ENCODE peak calls at places on chromosomes 3 and 15, in nine cellular contexts. V is HepG2, J is A549, Z is ovary, U is heart left ventricle, I is prostate gland, B is testis, C is GM12891, M is sigmoid colon. O is an unnamed sample.

GRCh38 chr3:155292133-155292532 is 1.4 kb downstream of the STRIT1 start:
- DNase-seq in V (peak), J (no peak), Z (no peak), U (no peak), I (no peak), B (no peak), C (no peak), M (no peak), O (no peak)

GRCh38 chr3:158718490-158719170 is 13.6 kb downstream of the RARRES1 start:
- DNase-seq in V (no peak), J (peak), Z (no peak), U (no peak), I (no peak), B (no peak), C (no peak), M (no peak), O (peak)

GRCh38 chr15:74725845-74726773 is 781 bp upstream of the CYP1A1 start:
- DNase-seq in V (peak), J (peak), Z (no peak), U (peak), I (no peak), B (peak), C (peak), M (no peak), O (no peak)

GRCh38 chr3:126355777-126356372 is 1.3 kb downstream of the KLF15 start:
- DNase-seq in V (peak), J (no peak), Z (peak), U (peak), I (peak), B (peak), C (peak), M (peak), O (no peak)

GRCh38 chr15:77540346-77541060 is 92.2 kb downstream of the LINGO1 start:
- DNase-seq in V (no peak), J (no peak), Z (no peak), U (no peak), I (no peak), B (no peak), C (no peak), M (peak), O (no peak)

GRCh38 chr3:106765342-106765741 is 611.9 kb upstream of the CCDC54 start:
- DNase-seq in V (no peak), J (peak), Z (no peak), U (no peak), I (no peak), B (no peak), C (no peak), M (no peak), O (peak)

GRCh38 chr3:148083501-148084267 is 614.0 kb upstream of the AGTR1 start:
- DNase-seq in V (no peak), J (no peak), Z (no peak), U (no peak), I (no peak), B (no peak), C (no peak), M (no peak), O (no peak)

GRCh38 chr3:115855911-115856310 is 232.6 kb downstream of the GAP43 start:
- DNase-seq in V (no peak), J (no peak), Z (no peak), U (no peak), I (no peak), B (no peak), C (no peak), M (no peak), O (no peak)

GRCh38 chr15:84034831-84035753 is 200.5 kb upstream of the GOLGA6L4 start:
- DNase-seq in V (peak), J (peak), Z (no peak), U (no peak), I (no peak), B (no peak), C (peak), M (no peak), O (peak)

GRCh38 chr15:40722934-40723333 is 28.0 kb downstream of the RAD51 start:
- DNase-seq in V (no peak), J (no peak), Z (no peak), U (no peak), I (no peak), B (no peak), C (no peak), M (no peak), O (no peak)

GRCh38 chr15:29442532-29442931 is 172.9 kb upstream of the NSMCE3 start:
- DNase-seq in V (no peak), J (no peak), Z (no peak), U (no peak), I (no peak), B (no peak), C (no peak), M (no peak), O (no peak)

GRCh38 chr3:194489736-194490612 is 3.2 kb upstream of the ATP13A3 start:
- DNase-seq in V (no peak), J (no peak), Z (no peak), U (no peak), I (no peak), B (no peak), C (peak), M (no peak), O (peak)

GRCh38 chr3:71345429-71346027 is 238.0 kb downstream of the FOXP1 start:
- DNase-seq in V (no peak), J (no peak), Z (no peak), U (no peak), I (no peak), B (no peak), C (no peak), M (no peak), O (no peak)

GRCh38 chr3:119604878-119605277 is 7.2 kb downstream of the PLA1A start:
- DNase-seq in V (no peak), J (no peak), Z (no peak), U (no peak), I (no peak), B (no peak), C (no peak), M (no peak), O (peak)

GRCh38 chr15:64619880-64620839 is 155.2 kb downstream of the RBPMS2 start:
- DNase-seq in V (no peak), J (peak), Z (no peak), U (no peak), I (no peak), B (no peak), C (no peak), M (no peak), O (no peak)

GRCh38 chr3:67486883-67487282 is 167.5 kb downstream of the SUCLG2 start:
- DNase-seq in V (no peak), J (no peak), Z (no peak), U (no peak), I (no peak), B (no peak), C (no peak), M (no peak), O (no peak)

GRCh38 chr3:120432105-120432860 is 18.5 kb downstream of the FSTL1 start:
- DNase-seq in V (no peak), J (peak), Z (no peak), U (no peak), I (no peak), B (no peak), C (no peak), M (no peak), O (no peak)

GRCh38 chr3:178480274-178480673 is 56.0 kb upstream of the KCNMB2 start:
- DNase-seq in V (no peak), J (no peak), Z (no peak), U (no peak), I (no peak), B (no peak), C (no peak), M (no peak), O (no peak)

GRCh38 chr3:152352559-152352958 is 83.8 kb downstream of the MBNL1 start:
- DNase-seq in V (no peak), J (no peak), Z (no peak), U (no peak), I (no peak), B (no peak), C (no peak), M (no peak), O (no peak)

GRCh38 chr3:88150371-88150770 is 612 bp downstream of the C3orf38 start:
- DNase-seq in V (no peak), J (no peak), Z (no peak), U (no peak), I (no peak), B (no peak), C (peak), M (no peak), O (no peak)

GRCh38 chr3:41907330-41908073 is 54.4 kb downstream of the ULK4 start:
- DNase-seq in V (no peak), J (no peak), Z (no peak), U (no peak), I (no peak), B (no peak), C (no peak), M (no peak), O (peak)

GRCh38 chr3:22117751-22118346 is 366.8 kb upstream of the ZNF385D start:
- DNase-seq in V (peak), J (peak), Z (no peak), U (no peak), I (no peak), B (no peak), C (no peak), M (no peak), O (no peak)

GRCh38 chr3:196207833-196208607 is 3.2 kb downstream of the ZDHHC19 start:
- DNase-seq in V (no peak), J (peak), Z (peak), U (no peak), I (no peak), B (peak), C (peak), M (no peak), O (no peak)

GRCh38 chr3:125602752-125603649 is 7.7 kb upstream of the OSBPL11 start:
- DNase-seq in V (no peak), J (peak), Z (no peak), U (no peak), I (no peak), B (peak), C (no peak), M (no peak), O (peak)

GRCh38 chr3:189041482-189042090 is 130.2 kb upstream of the TPRG1 start:
- DNase-seq in V (peak), J (peak), Z (peak), U (no peak), I (peak), B (peak), C (peak), M (no peak), O (peak)

GRCh38 chr3:40465456-40465855 is 8.3 kb downstream of the RPL14 start:
- DNase-seq in V (no peak), J (no peak), Z (no peak), U (no peak), I (no peak), B (no peak), C (no peak), M (no peak), O (no peak)

GRCh38 chr15:39151545-39151944 is 429.3 kb upstream of the THBS1 start:
- DNase-seq in V (no peak), J (no peak), Z (no peak), U (no peak), I (no peak), B (no peak), C (no peak), M (no peak), O (no peak)

GRCh38 chr3:37907906-37908305 is 46.2 kb downstream of the CTDSPL start:
- DNase-seq in V (peak), J (no peak), Z (no peak), U (no peak), I (no peak), B (no peak), C (peak), M (no peak), O (no peak)

GRCh38 chr3:129195731-129196256 is 12.1 kb upstream of the CNBP start:
- DNase-seq in V (peak), J (peak), Z (peak), U (peak), I (peak), B (peak), C (no peak), M (peak), O (peak)
- TF ChIP-seq POLR2A in V (no peak), J (no peak), Z (no peak), U (peak), I (no peak), B (no peak), C (no peak), M (no peak), O (no peak)

DNA sequence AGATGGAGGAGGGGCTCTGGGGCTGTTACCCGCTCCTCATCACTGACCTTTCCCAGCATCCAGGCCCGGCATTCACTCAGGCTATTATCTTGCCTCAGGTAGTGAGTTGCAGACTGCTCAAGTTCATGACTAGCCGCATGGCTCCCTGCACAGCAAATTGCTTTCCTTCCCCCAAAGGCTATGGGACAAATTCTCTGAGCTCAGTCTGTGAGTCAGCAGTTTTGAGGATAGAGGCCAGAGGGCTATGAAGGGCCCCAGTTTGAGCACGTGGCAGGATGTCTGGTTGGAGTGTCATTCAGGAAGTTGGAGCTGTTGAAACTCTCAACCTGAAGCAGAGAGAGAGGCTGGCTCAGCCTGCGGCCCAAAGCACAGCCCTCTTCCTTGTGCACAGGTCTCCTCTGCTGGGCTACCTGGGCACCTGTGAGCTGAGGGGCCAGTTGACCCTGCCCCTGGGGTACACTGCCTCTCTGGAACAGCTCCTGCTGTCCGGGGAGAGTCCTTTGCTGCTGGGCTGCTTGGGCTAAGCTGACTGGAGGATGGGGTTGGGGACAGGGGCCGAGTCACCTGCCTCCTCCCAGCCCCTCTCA is 7.9 kb downstream of the FAH start:
- DNase-seq in V (peak), J (peak), Z (no peak), U (peak), I (no peak), B (no peak), C (peak), M (peak), O (peak)
- TF ChIP-seq POLR2A in V (no peak), J (no peak), Z (no peak), U (no peak), I (no peak), B (no peak), C (no peak), M (no peak), O (peak)

GRCh38 chr3:9388562-9389272 is 8.7 kb upstream of the SETD5 start:
- DNase-seq in V (no peak), J (no peak), Z (no peak), U (no peak), I (no peak), B (no peak), C (no peak), M (no peak), O (no peak)
- TF ChIP-seq POLR2A in V (no peak), J (no peak), Z (no peak), U (no peak), I (no peak), B (no peak), C (peak), M (no peak), O (no peak)

GRCh38 chr3:100041328-100041749 is 73.0 kb downstream of the FILIP1L start:
- DNase-seq in V (peak), J (peak), Z (no peak), U (no peak), I (no peak), B (no peak), C (no peak), M (no peak), O (no peak)
- TF ChIP-seq POLR2A in V (no peak), J (no peak), Z (peak), U (peak), I (no peak), B (no peak), C (no peak), M (no peak), O (no peak)

DNA sequence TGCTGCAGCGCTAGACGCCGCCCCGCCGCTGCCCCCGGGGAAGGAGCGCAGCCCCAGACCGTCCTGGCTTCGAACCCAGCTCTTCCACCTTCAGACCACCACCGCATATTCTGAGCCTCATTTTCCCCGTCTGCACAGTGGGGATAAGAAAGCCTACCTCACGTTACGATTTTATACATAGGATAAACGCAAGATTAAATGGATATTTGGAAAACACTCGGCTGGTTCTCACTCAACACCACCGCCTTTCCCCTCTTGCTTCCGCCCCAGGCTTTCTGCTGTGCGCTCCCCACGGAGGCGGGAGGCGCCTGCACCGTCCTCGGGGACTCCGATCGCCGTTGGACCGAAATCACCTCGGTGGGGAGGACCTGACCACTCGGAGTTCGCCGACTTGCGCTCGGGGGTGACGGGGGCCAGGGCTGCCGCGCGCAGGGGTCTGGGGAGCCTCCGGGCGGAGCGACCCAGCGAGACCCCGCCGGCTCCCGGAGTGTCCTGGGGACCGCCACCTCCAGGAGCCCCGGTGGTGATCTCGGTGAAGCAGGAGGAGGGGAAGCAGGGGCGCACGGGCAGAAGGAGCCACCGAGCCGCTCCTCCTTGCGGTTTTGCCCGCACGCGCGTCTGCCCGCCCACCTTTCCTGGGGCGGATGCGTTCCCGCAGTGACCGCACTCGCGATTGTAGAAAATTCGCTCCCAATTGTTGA is 4.0 kb downstream of the FBXL22 start:
- DNase-seq in V (no peak), J (peak), Z (no peak), U (peak), I (no peak), B (no peak), C (peak), M (peak), O (no peak)
- TF ChIP-seq POLR2A in V (no peak), J (peak), Z (no peak), U (no peak), I (no peak), B (no peak), C (no peak), M (no peak), O (no peak)

GRCh38 chr3:128496602-128497304 is 3.8 kb upstream of the GATA2 start:
- DNase-seq in V (no peak), J (no peak), Z (no peak), U (no peak), I (no peak), B (peak), C (no peak), M (peak), O (no peak)

GRCh38 chr3:128498127-128498626 is 5.2 kb upstream of the GATA2 start:
- DNase-seq in V (no peak), J (no peak), Z (no peak), U (no peak), I (no peak), B (peak), C (no peak), M (peak), O (no peak)

GRCh38 chr3:128498901-128499530 is 6.0 kb upstream of the GATA2 start:
- DNase-seq in V (no peak), J (no peak), Z (no peak), U (no peak), I (no peak), B (peak), C (no peak), M (peak), O (no peak)

GRCh38 chr3:128496019-128496601 is 3.1 kb upstream of the GATA2 start:
- DNase-seq in V (no peak), J (no peak), Z (no peak), U (no peak), I (no peak), B (peak), C (no peak), M (peak), O (no peak)

DNA sequence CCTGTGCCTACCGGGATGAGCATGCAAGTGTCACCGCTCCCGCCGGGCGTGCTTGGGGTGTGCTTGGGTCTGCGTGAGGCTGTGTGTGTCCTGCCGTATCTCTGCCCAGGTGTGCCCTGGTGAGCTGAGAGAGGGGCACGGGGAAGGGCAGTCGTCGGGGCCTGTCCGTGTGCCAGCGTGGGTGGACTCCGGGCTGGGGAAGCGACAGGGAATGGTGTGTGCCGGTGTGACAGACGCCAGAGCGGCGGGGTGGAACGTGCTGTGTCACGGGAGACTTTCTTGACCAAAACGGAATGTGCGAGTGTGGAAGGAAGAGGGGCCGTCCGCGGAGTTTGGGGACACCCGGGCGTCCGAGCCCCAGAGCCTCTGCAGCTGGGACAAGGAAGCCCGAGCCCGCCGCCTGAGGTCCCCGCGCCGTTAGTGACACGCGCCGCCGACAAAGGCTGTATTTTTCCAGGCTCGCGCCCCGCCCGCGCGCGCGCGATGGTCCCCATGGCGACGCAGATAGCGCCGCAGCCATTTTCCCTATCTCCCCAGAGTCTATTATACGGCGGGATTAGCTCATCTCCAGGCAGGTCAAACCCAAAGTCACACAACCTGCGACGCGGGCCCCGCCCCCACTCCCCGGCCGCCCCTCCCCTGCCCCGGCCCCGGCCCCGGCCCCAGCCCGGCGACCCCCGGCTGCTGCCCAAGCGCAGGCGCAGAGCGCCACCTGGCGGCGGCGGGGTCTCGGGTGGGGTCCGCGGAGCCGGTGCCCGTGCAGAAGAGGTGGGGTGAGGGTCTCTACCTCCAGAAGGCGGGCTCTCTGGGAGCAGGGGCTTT is 4.5 kb upstream of the GATA2 start:
- DNase-seq in V (no peak), J (peak), Z (peak), U (peak), I (peak), B (peak), C (peak), M (peak), O (peak)
- TF ChIP-seq POLR2A in V (no peak), J (no peak), Z (no peak), U (no peak), I (peak), B (no peak), C (no peak), M (no peak), O (no peak)

DNA sequence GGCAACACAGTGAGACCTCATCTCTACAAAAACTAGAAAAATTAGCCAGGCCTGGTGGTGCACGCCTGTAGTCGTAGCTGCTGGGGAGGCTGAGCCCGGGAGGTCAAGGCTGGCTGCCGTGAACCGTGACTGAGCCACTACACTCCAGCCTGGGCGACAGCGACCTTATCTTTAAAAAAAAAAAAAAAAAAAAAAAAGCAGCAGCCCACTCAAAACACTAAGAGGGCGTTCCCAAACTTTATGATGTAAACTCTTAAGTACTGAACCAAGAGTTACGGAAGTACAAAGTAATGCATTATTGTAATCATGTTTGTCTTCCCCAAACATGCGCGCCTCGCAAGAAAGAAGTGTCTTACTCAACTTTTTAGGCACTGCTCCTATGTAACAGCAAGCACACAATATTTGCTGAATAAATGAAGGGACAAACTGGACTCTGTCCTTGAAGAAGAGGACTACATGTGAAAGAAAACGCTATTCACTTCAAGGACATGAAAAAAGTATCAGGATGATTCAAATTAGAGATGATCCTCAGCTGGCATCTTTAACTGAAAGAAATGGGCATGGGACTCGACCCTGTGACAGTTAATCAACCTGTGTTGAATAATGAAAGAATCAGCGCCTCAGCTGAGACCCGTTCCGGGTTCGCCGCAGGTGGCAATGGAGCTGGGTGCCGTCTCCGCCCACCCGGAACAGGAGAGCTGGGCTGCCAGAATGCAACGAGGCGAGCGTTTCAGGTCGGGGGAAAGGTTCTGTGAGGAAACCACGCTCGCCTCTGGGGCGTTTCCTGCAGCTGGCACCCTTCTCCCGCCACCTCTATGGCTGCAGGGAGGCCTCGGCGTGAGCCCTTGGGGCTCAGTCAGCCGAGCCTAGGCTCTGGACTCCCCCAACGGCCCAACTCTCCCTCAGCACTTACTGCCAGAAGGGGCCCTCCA is 718 bp downstream of the SPG11 start:
- DNase-seq in V (peak), J (peak), Z (peak), U (peak), I (peak), B (peak), C (peak), M (peak), O (peak)
- TF ChIP-seq POLR2A in V (peak), J (no peak), Z (no peak), U (no peak), I (no peak), B (no peak), C (peak), M (no peak), O (no peak)